ENCODE peak calls at places on chromosomes 2 and 18, in eight cellular contexts. S, G, R, X, E, K, M and U are unnamed samples.

GRCh38 chr2:217114117-217114516 is 254.3 kb upstream of the TNP1 start:
- DNase-seq in S (no peak), G (no peak), R (no peak), X (no peak), E (no peak), K (no peak), M (no peak), U (no peak)

GRCh38 chr2:191917967-191918651 is 71.2 kb upstream of the CAVIN2 start:
- DNase-seq in S (no peak), G (no peak), R (no peak), X (no peak), E (no peak), K (no peak), M (no peak), U (no peak)

GRCh38 chr2:120300385-120300784 is 45.6 kb upstream of the INHBB start:
- DNase-seq in S (no peak), G (no peak), R (peak), X (no peak), E (no peak), K (no peak), M (no peak), U (no peak)

GRCh38 chr2:106189764-106190468 is 4.2 kb downstream of the UXS1 start:
- DNase-seq in S (no peak), G (peak), R (no peak), X (no peak), E (no peak), K (no peak), M (no peak), U (no peak)

GRCh38 chr2:8534729-8535397 is 147.0 kb upstream of the ID2 start:
- DNase-seq in S (no peak), G (peak), R (no peak), X (no peak), E (no peak), K (peak), M (peak), U (no peak)

GRCh38 chr2:221655279-221655678 is 83.2 kb upstream of the EPHA4 start:
- DNase-seq in S (no peak), G (no peak), R (no peak), X (no peak), E (no peak), K (no peak), M (no peak), U (no peak)

GRCh38 chr2:33205693-33206434 is 259.1 kb downstream of the LTBP1 start:
- DNase-seq in S (no peak), G (no peak), R (no peak), X (no peak), E (no peak), K (no peak), M (no peak), U (no peak)

GRCh38 chr2:207230261-207231105 is 64.7 kb upstream of the KLF7 start:
- DNase-seq in S (no peak), G (no peak), R (no peak), X (peak), E (no peak), K (no peak), M (no peak), U (peak)

GRCh38 chr2:83042053-83042452 is 1417.0 kb downstream of the SUCLG1 start:
- DNase-seq in S (no peak), G (no peak), R (no peak), X (no peak), E (no peak), K (no peak), M (no peak), U (no peak)

GRCh38 chr18:37754141-37754540 is 188.5 kb upstream of the CELF4 start:
- DNase-seq in S (no peak), G (no peak), R (no peak), X (no peak), E (no peak), K (no peak), M (no peak), U (no peak)

GRCh38 chr2:42775186-42775585 is 11.3 kb upstream of the OXER1 start:
- DNase-seq in S (no peak), G (no peak), R (no peak), X (no peak), E (no peak), K (no peak), M (no peak), U (no peak)

GRCh38 chr2:83953661-83954060 is 505.4 kb downstream of the SUCLG1 start:
- DNase-seq in S (no peak), G (no peak), R (no peak), X (peak), E (no peak), K (no peak), M (no peak), U (no peak)

GRCh38 chr2:196696423-196697073 is 57.0 kb downstream of the CCDC150 start:
- DNase-seq in S (no peak), G (peak), R (no peak), X (no peak), E (no peak), K (no peak), M (no peak), U (no peak)

GRCh38 chr2:75344146-75344545 is 144.8 kb upstream of the TACR1 start:
- DNase-seq in S (no peak), G (no peak), R (no peak), X (no peak), E (no peak), K (no peak), M (no peak), U (no peak)

GRCh38 chr2:37344453-37345361 is at the start of gene QPCT:
- DNase-seq in S (no peak), G (peak), R (peak), X (no peak), E (peak), K (peak), M (peak), U (no peak)

GRCh38 chr2:70596293-70596692 is 42.7 kb upstream of the TGFA start:
- DNase-seq in S (no peak), G (peak), R (no peak), X (no peak), E (no peak), K (no peak), M (no peak), U (no peak)

GRCh38 chr2:1972948-1973347 is 228.6 kb upstream of the PXDN start:
- DNase-seq in S (no peak), G (peak), R (no peak), X (no peak), E (no peak), K (no peak), M (no peak), U (no peak)

GRCh38 chr2:29617351-29617750 is 304.0 kb downstream of the ALK start:
- DNase-seq in S (no peak), G (no peak), R (no peak), X (no peak), E (no peak), K (no peak), M (no peak), U (no peak)

GRCh38 chr18:23867011-23867410 is 147.5 kb upstream of the TTC39C start:
- DNase-seq in S (no peak), G (no peak), R (no peak), X (no peak), E (no peak), K (no peak), M (no peak), U (peak)

GRCh38 chr18:524496-524895 is 24.0 kb upstream of the COLEC12 start:
- DNase-seq in S (peak), G (peak), R (no peak), X (no peak), E (no peak), K (no peak), M (no peak), U (no peak)

GRCh38 chr18:59041819-59042476 is 97.7 kb upstream of the SEC11C start:
- DNase-seq in S (no peak), G (no peak), R (no peak), X (no peak), E (no peak), K (no peak), M (no peak), U (no peak)

GRCh38 chr2:95760839-95761525 is 169.2 kb downstream of the TRIM43 start:
- DNase-seq in S (peak), G (peak), R (peak), X (no peak), E (no peak), K (no peak), M (no peak), U (no peak)

GRCh38 chr2:42901076-42901645 is 108.8 kb upstream of the HAAO start:
- DNase-seq in S (no peak), G (peak), R (no peak), X (no peak), E (no peak), K (no peak), M (no peak), U (no peak)

GRCh38 chr2:220198911-220199310 is 571.5 kb downstream of the SLC4A3 start:
- DNase-seq in S (peak), G (peak), R (no peak), X (no peak), E (no peak), K (no peak), M (no peak), U (no peak)

GRCh38 chr2:213214209-213214608 is 62.8 kb upstream of the IKZF2 start:
- DNase-seq in S (no peak), G (no peak), R (no peak), X (no peak), E (no peak), K (no peak), M (no peak), U (no peak)

GRCh38 chr18:48460929-48461583 is 51.9 kb upstream of the ZBTB7C start:
- DNase-seq in S (no peak), G (peak), R (no peak), X (no peak), E (no peak), K (no peak), M (no peak), U (no peak)

GRCh38 chr2:160044728-160045127 is 17.7 kb downstream of the PLA2R1 start:
- DNase-seq in S (no peak), G (no peak), R (no peak), X (no peak), E (no peak), K (no peak), M (no peak), U (no peak)

GRCh38 chr2:160050147-160050546 is 12.3 kb downstream of the PLA2R1 start:
- DNase-seq in S (no peak), G (no peak), R (no peak), X (no peak), E (no peak), K (no peak), M (no peak), U (no peak)

GRCh38 chr2:160043265-160043664 is 19.1 kb downstream of the PLA2R1 start:
- DNase-seq in S (no peak), G (peak), R (no peak), X (no peak), E (no peak), K (no peak), M (no peak), U (no peak)

GRCh38 chr2:160042054-160042453 is 20.4 kb downstream of the PLA2R1 start:
- DNase-seq in S (no peak), G (no peak), R (no peak), X (no peak), E (no peak), K (no peak), M (no peak), U (no peak)

GRCh38 chr2:160045703-160046210 is 16.7 kb downstream of the PLA2R1 start:
- DNase-seq in S (no peak), G (no peak), R (no peak), X (no peak), E (no peak), K (no peak), M (no peak), U (no peak)
- H3K4me3 ChIP-seq in S (no peak), G (no peak), R (no peak), X (no peak), E (no peak), K (no peak), M (no peak), U (no peak)

DNA sequence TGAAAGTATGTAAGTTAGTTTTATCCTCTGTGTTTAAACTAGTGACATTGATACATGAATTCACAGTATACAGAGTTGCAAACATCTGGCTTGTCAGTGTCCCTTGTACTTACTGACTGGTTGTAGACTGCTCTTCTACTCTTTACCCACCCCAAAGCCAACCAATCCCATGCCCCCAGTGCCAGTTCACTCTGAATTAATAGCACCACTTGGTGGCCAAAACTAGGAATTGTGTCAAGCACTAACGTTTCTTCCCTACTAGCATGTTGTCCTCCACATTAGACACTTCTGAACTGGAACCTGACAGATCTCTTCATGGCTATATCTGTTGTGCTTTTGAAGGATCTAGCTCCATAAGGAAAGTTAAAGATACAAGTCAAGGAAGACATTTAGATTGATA is 27.2 kb upstream of the OTX1 start:
- DNase-seq in S (no peak), G (peak), R (no peak), X (peak), E (no peak), K (no peak), M (no peak), U (peak)
- H3K4me3 ChIP-seq in S (no peak), G (no peak), R (no peak), X (no peak), E (no peak), K (no peak), M (no peak), U (no peak)

GRCh38 chr18:34494359-34494696 is 215.8 kb upstream of the DTNA start:
- DNase-seq in S (no peak), G (no peak), R (no peak), X (peak), E (no peak), K (no peak), M (no peak), U (no peak)
- H3K4me3 ChIP-seq in S (no peak), G (no peak), R (no peak), X (peak), E (peak), K (peak), M (peak), U (no peak)

GRCh38 chr2:176575237-176575744 is 306.0 kb downstream of the MTX2 start:
- DNase-seq in S (no peak), G (no peak), R (no peak), X (no peak), E (no peak), K (no peak), M (no peak), U (no peak)
- H3K4me3 ChIP-seq in S (no peak), G (no peak), R (no peak), X (no peak), E (no peak), K (no peak), M (no peak), U (no peak)